ENCODE peak calls at places on chromosomes 12 and 14, in six cellular contexts. P, W, D, E, A and T are unnamed samples. For H3K9me3 and H3K27me3, the result is how much of the 10 kb centered on the place peaks cover.

GRCh38 chr14:29941401-29941800 is 13.8 kb upstream of the PRKD1 start:
- DNase-seq in P (no peak), W (no peak), D (no peak), E (no peak), A (no peak), T (no peak)

GRCh38 chr14:99123208-99123870 is 148.7 kb downstream of the BCL11B start:
- DNase-seq in P (no peak), W (no peak), D (no peak), E (peak), A (peak), T (no peak)

GRCh38 chr14:61581955-61582615 is 113.2 kb upstream of the HIF1A start:
- DNase-seq in P (no peak), W (no peak), D (no peak), E (no peak), A (no peak), T (no peak)

GRCh38 chr12:113164014-113164413 is 14.5 kb downstream of the CFAP73 start:
- DNase-seq in P (no peak), W (no peak), D (no peak), E (no peak), A (no peak), T (no peak)

GRCh38 chr14:91205449-91205848 is 39.1 kb downstream of the GPR68 start:
- DNase-seq in P (no peak), W (no peak), D (no peak), E (peak), A (no peak), T (no peak)

GRCh38 chr12:8890313-8891084 is 23.8 kb upstream of the PHC1 start:
- DNase-seq in P (no peak), W (no peak), D (peak), E (no peak), A (peak), T (peak)

GRCh38 chr14:57871487-57872080 is 5.7 kb upstream of the SLC35F4 start:
- DNase-seq in P (no peak), W (no peak), D (peak), E (no peak), A (peak), T (no peak)

GRCh38 chr12:132176920-132177551 is 32.8 kb downstream of the NOC4L start:
- DNase-seq in P (no peak), W (no peak), D (no peak), E (no peak), A (no peak), T (no peak)

GRCh38 chr12:6374781-6375150 is 597 bp downstream of the SCNN1A start:
- DNase-seq in P (no peak), W (no peak), D (no peak), E (no peak), A (no peak), T (no peak)

GRCh38 chr12:5293773-5294172 is 138.1 kb upstream of the NTF3 start:
- DNase-seq in P (no peak), W (no peak), D (no peak), E (no peak), A (no peak), T (no peak)

GRCh38 chr14:25518347-25518746 is 468.4 kb upstream of the STXBP6 start:
- DNase-seq in P (no peak), W (no peak), D (no peak), E (no peak), A (no peak), T (no peak)
- H3K27ac ChIP-seq in P (no peak), W (no peak), D (no peak), E (no peak), A (no peak), T (no peak)

GRCh38 chr12:34304546-34304945 is 282.2 kb downstream of the ALG10 start:
- DNase-seq in P (no peak), W (no peak), D (no peak), E (no peak), A (no peak), T (no peak)
- H3K9me3 ChIP-seq in P (under half), W (half or more), D (half or more), E (under half), A (half or more), T (under half)

DNA sequence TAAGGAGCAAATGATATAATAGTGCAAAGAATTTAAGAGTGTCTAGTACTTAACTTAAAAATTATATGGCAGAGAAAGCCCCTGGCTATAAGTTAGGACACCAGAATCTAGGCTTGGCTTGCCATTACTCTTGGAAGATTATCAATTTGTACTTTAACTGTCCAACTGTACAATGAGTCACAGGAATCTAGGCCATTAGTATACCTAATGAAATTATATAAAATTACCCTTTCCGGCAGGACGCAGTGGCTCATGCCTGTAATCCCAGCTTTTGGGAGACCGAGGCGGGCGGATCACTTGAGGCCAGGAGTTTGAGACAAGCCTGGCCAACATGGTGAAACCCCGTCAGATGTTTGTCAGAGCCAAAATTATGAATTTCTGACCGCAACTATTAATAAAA is 691 bp upstream of the OR6S1 start:
- DNase-seq in P (no peak), W (no peak), D (no peak), E (no peak), A (no peak), T (no peak)
- H3K27me3 ChIP-seq in P (half or more), W (under half), D (under half), E (under half), A (under half), T (under half)

DNA sequence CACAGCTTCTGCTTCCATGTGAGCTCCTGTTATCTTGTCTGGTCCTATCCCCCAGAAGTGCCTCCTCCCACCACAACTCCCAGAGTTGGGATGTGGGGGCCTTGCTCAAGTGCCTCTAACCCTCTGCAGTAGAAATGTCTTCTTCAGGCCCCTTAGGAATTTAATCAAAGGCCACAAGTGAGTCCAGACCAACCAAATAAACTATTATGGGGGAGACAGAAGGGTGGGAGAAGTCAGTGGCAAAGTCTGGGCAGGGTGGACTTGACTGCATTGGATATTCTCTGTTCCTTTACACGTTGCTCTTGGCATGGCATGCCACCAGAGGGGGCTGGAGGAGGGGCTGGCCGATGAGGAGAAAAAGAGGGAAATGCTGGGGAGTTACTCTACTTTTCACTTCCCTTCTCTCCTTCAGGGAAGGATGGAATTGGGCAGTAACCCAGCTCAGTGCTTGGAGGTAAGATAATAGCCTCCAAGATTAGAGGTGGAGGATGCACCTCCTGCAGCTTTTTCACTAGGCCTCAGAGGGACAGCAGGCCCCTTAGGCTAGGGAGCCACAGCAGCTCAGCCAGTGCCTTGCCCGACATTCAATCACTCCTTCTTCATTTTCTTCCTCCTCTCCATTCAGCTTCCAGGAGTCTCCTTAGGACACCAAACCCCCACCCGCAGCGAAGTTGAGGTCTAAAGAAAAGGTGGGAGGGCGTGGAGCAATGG is 1.2 kb upstream of the AP1G2 start:
- DNase-seq in P (no peak), W (peak), D (peak), E (peak), A (no peak), T (no peak)
- H3K27ac ChIP-seq in P (no peak), W (peak), D (peak), E (no peak), A (no peak), T (no peak)

DNA sequence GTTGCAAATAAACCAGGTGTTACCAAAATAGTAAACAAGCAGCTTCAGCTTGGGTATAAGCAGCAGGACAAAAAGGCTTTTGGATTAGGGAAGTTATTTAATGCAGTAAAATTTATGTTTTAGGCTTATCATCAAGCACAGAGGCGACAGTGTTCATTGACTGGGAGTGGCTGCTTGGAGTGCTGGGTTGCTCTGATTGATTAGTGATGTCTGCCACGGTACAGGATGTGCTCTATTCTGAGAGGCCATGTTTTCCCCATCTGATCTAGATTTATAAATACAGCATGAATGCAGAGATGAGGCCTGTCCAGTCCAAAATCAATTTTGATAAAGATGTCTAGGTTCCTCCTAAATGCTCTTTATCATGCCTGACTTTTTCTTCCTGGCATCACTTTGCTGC is 83.5 kb downstream of the MAP1LC3B2 start:
- DNase-seq in P (no peak), W (no peak), D (peak), E (no peak), A (no peak), T (no peak)
- H3K9me3 ChIP-seq in P (under half), W (under half), D (under half), E (under half), A (under half), T (under half)

DNA sequence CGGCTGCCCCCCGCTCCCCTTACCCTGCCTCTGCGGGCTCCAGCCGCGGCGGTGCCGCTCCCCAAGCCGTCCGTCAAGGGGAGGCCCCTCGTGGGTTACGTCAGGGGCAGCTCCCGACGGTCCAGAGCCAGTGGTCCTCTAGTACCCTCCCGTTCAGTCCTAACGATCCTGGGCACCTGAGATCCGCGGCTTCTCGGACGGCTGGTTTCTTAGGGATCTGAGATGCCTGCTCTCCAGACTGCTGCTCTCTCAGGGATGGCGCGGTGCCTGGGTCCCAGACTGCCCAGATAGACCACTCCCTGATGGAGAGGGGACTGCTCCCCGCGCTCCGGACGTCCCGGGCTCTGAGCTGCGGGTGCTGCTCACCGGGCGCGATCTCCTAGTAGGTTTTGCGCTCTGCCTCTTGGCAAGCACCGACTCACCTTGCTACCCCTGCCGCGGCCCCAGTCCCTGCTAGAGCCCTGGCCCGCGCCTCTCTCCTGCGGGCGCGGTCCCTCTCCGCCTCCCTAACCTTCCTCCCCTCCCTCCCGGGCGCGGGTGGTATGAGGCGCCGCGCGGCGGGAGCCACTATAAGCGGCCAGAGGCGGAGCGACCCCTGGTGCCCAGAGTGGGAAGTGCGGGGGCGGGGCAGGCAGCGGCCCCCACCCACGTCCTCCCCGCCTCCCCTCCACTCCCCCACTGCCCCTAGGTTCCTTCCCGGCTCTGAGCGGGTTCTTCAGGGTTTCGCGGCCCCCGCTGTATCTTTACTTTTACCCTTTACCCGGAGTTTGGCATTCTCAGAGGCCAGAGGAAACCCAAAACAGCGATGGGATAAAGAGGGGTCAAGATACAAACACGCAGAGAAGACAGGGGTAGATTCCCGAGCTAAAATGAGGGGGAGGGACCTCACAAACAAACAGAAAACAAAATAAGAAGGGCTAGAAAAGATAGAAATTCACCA is at the start of gene C1QL4:
- DNase-seq in P (peak), W (peak), D (peak), E (peak), A (peak), T (peak)
- H3K27me3 ChIP-seq in P (half or more), W (under half), D (under half), E (half or more), A (half or more), T (under half)